ENCODE peak calls at places on chromosomes 2 and 18, in seven cellular contexts. G is neuronal stem cell; H is lung; K is effector memory CD4-positive, alpha-beta T cell; A is adrenal gland; Y is thyroid gland; I is IMR-90. Z is an unnamed sample. For H3K4me1 and H3K36me3, the result is how much of the 10 kb centered on the place peaks cover.

GRCh38 chr2:71922091-71922490 is 225.6 kb downstream of the CYP26B1 start:
- DNase-seq in G (no peak), H (no peak), K (no peak), A (no peak), Y (no peak), I (no peak), Z (no peak)

GRCh38 chr2:115774361-115774760 is 1331.9 kb downstream of the DPP10 start:
- DNase-seq in G (no peak), H (no peak), K (no peak), A (no peak), Y (no peak), I (no peak), Z (no peak)

GRCh38 chr2:72921866-72922265 is 4.5 kb downstream of the EMX1 start:
- DNase-seq in G (no peak), H (no peak), K (no peak), A (no peak), Y (no peak), I (no peak), Z (no peak)

GRCh38 chr18:13036622-13037320 is 45.6 kb downstream of the CEP192 start:
- DNase-seq in G (no peak), H (no peak), K (no peak), A (no peak), Y (no peak), I (peak), Z (no peak)

GRCh38 chr2:8592736-8593135 is 89.1 kb upstream of the ID2 start:
- DNase-seq in G (no peak), H (no peak), K (no peak), A (no peak), Y (no peak), I (no peak), Z (no peak)

GRCh38 chr18:74508821-74509225 is 12.7 kb downstream of the CNDP2 start:
- DNase-seq in G (no peak), H (no peak), K (no peak), A (no peak), Y (no peak), I (no peak), Z (no peak)

GRCh38 chr2:43199492-43200481 is 26.6 kb downstream of the ZFP36L2 start:
- DNase-seq in G (no peak), H (no peak), K (no peak), A (no peak), Y (no peak), I (peak), Z (no peak)

GRCh38 chr18:46338213-46338612 is 234.0 kb downstream of the HAUS1 start:
- DNase-seq in G (no peak), H (no peak), K (no peak), A (no peak), Y (no peak), I (no peak), Z (peak)

GRCh38 chr2:47301277-47301618 is 101.7 kb upstream of the MSH2 start:
- DNase-seq in G (no peak), H (no peak), K (no peak), A (no peak), Y (no peak), I (no peak), Z (no peak)

GRCh38 chr2:239954166-239955085 is 70.7 kb downstream of the NDUFA10 start:
- DNase-seq in G (no peak), H (no peak), K (no peak), A (no peak), Y (no peak), I (peak), Z (no peak)

GRCh38 chr2:172256886-172257285 is 154.2 kb upstream of the DLX2 start:
- DNase-seq in G (no peak), H (no peak), K (no peak), A (no peak), Y (no peak), I (no peak), Z (no peak)

GRCh38 chr2:8310557-8311455 is 371.1 kb upstream of the ID2 start:
- DNase-seq in G (no peak), H (no peak), K (peak), A (no peak), Y (no peak), I (no peak), Z (no peak)

GRCh38 chr2:241944821-241945220 is 75.3 kb downstream of the RTP5 start:
- DNase-seq in G (no peak), H (no peak), K (no peak), A (no peak), Y (no peak), I (no peak), Z (no peak)

GRCh38 chr2:38925982-38926381 is 36.3 kb downstream of the ARHGEF33 start:
- DNase-seq in G (no peak), H (no peak), K (no peak), A (no peak), Y (no peak), I (no peak), Z (no peak)

GRCh38 chr2:182186132-182186735 is 200.6 kb downstream of the PPP1R1C start:
- DNase-seq in G (peak), H (no peak), K (no peak), A (no peak), Y (no peak), I (peak), Z (no peak)

GRCh38 chr2:122203523-122203922 is 448.1 kb downstream of the TSN start:
- DNase-seq in G (no peak), H (no peak), K (no peak), A (no peak), Y (no peak), I (peak), Z (peak)

GRCh38 chr2:3459185-3460015 is 59.9 kb downstream of the ADI1 start:
- DNase-seq in G (no peak), H (peak), K (no peak), A (no peak), Y (peak), I (no peak), Z (no peak)

DNA sequence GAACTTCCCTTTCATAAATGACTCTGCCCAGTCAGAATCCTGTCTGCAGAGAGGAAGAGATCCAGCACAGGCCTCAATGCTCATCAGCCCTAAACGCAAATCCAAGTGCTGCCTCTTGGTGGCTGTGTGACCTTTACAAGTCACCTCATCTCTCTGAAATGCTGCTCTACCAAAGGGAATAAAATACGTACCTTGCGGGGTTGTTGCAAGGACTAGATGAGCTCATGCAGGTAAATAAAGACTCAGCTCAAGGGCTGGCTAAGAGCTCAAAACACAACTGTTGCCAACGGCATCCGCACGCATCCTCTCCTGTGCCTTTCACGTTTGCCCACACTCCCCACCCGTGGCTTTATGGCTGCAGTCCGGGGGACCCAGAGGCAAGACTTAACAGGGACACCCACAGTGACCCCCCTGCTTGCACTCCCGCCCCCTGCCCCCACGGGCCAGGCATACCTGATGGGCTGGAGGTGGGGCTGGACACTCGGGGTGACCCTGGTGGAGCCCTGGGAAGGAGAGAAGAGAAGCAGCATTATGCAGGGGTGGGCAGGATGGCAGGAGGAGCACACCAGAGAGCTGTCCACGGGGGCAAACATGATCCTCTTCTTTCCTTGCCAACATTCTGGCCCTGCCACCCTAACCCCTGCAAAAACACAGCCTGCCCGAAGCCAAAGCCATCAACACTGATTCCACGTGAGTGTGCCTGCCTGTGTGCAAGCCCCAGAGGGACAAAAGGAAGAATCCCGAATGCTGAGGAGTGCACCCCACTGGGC is 102.6 kb downstream of the TNS1 start:
- DNase-seq in G (no peak), H (peak), K (no peak), A (no peak), Y (no peak), I (no peak), Z (no peak)
- H3K4me1 ChIP-seq in G (under half), H (under half), K (under half), A (half or more), Y (half or more), I (under half), Z (under half)

DNA sequence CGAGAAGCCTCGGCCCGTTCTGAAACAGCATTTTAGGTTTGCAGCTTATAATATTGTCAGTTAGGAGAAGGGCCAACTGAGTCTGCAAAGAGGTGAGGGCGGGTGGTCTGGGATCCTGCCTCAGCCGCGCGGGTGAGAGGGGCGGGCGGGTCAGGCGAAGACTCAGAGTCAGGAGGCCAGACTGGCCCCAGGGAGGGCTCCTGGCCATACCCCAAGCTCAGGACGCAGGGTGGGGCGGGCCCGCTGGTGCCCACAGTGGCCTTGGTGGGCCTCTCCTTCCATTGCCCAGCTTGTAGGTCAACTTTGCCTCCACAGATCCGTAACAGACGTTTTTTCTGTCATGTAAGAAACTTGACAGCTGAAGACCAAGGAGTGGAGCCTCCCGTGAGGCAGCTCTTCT is 42.9 kb downstream of the NFATC1 start:
- DNase-seq in G (no peak), H (no peak), K (no peak), A (no peak), Y (no peak), I (no peak), Z (no peak)
- H3K4me3 ChIP-seq in G (no peak), H (no peak), K (no peak), A (no peak), Y (no peak), I (no peak), Z (no peak)

DNA sequence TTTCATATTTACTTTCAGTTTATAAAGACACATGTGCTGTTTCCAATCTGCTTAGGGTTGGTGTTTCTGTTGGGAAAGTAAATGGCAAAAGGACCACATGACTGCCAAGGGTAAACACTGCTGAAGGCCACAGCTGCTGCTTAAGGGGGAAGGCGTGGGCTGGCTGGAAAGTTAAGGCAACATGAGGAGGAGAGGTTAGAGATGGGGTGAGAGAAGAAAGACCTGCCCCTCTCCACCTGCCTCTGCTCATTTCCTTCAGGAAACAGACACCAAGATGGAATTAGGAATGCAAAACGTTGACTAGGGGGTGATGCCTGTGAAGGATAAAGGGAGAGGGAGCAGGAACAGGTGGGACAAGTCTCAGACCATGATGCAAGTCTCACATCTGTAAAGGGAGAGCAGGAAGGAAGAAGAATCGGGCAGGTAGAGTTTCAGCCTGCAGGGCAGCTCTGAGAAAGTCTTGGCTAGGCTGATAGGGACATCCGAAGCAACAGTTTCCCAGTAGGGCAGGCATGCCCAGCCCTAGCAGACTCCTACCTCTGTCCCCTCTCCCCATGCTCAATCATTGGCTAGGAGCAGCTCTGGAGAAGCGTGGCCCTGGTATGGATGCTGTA is 86.0 kb downstream of the CDC42EP3 start:
- DNase-seq in G (no peak), H (no peak), K (no peak), A (no peak), Y (no peak), I (peak), Z (no peak)
- H3K36me3 ChIP-seq in G (under half), H (under half), K (under half), A (under half), Y (under half), I (under half), Z (under half)

DNA sequence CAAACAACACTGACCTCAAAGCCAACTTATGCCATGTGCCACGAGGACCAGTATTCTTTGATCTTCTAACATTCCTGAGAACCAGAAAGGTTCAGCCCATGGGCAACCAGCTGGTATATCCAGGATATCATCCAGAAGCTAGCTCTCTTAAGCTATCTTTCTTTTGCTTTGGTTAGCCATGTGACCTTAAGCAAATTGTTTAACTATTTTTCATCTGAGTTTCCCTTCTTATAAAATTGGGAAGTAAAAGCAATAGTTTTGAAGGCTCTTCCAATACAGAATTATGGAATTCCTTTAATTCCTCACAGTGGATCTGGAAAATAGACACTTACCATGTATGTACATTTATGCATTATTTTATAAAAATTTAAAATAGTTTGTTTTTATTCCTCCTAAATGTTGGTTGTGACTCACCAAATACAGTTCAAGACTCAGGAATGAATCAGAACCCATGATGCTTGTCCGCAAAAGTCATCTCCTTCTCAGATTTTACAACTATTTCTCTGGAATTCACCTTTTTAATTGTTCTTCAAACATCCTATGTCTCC is 435.7 kb downstream of the ZEB2 start:
- DNase-seq in G (no peak), H (no peak), K (no peak), A (no peak), Y (no peak), I (peak), Z (no peak)
- H3K4me1 ChIP-seq in G (under half), H (under half), K (under half), A (under half), Y (under half), I (under half), Z (under half)

GRCh38 chr2:162343492-162343823 is 474 bp upstream of the GCA start:
- DNase-seq in G (no peak), H (no peak), K (no peak), A (no peak), Y (no peak), I (no peak), Z (no peak)
- H3K4me3 ChIP-seq in G (peak), H (peak), K (peak), A (peak), Y (peak), I (peak), Z (peak)